ENCODE peak calls at places on chromosome 11, in eight cellular contexts. M, C, I, P, Q, D, U and J are unnamed samples.

GRCh38 chr11:23564370-23564769 is 704.1 kb upstream of the CCDC179 start:
- DNase-seq in U (no peak), C (no peak), M (no peak), D (no peak), I (no peak), P (no peak), Q (no peak), J (no peak)

GRCh38 chr11:68735626-68736025 is 15.7 kb downstream of the TESMIN start:
- DNase-seq in M (no peak), Q (peak), C (no peak), P (no peak), I (no peak), D (no peak), U (no peak), J (no peak)

GRCh38 chr11:17695454-17696441 is 23.6 kb upstream of the MYOD1 start:
- DNase-seq in Q (no peak), D (no peak), C (no peak), I (no peak), U (no peak), P (no peak), M (no peak), J (no peak)

GRCh38 chr11:123494195-123495050 is 64.4 kb downstream of the GRAMD1B start:
- DNase-seq in Q (no peak), M (no peak), I (no peak), D (no peak), P (no peak), U (no peak), C (no peak), J (no peak)

GRCh38 chr11:68256331-68256741 is 15.4 kb downstream of the C11orf24 start:
- DNase-seq in P (no peak), M (no peak), C (no peak), U (no peak), Q (no peak), I (no peak), D (no peak), J (no peak)

GRCh38 chr11:67372993-67373915 is at the start of gene CLCF1:
- DNase-seq in U (no peak), M (no peak), D (peak), C (peak), Q (peak), I (peak), P (no peak), J (no peak)

GRCh38 chr11:121508449-121508848 is 55.7 kb upstream of the SORL1-AS1 start:
- DNase-seq in I (no peak), M (no peak), Q (no peak), C (no peak), P (no peak), D (no peak), U (no peak), J (no peak)

GRCh38 chr11:58394195-58394594 is 12.5 kb downstream of the OR5B3 start:
- DNase-seq in Q (no peak), C (no peak), P (no peak), U (peak), I (no peak), M (no peak), D (no peak), J (peak)

GRCh38 chr11:77547863-77548551 is 41.7 kb upstream of the AQP11 start:
- DNase-seq in M (peak), Q (peak), I (no peak), P (no peak), U (no peak), C (no peak), D (no peak), J (peak)

GRCh38 chr11:79430280-79430679 is 10.6 kb downstream of the TENM4 start:
- DNase-seq in I (no peak), D (no peak), C (no peak), Q (no peak), U (no peak), P (no peak), M (no peak), J (no peak)

DNA sequence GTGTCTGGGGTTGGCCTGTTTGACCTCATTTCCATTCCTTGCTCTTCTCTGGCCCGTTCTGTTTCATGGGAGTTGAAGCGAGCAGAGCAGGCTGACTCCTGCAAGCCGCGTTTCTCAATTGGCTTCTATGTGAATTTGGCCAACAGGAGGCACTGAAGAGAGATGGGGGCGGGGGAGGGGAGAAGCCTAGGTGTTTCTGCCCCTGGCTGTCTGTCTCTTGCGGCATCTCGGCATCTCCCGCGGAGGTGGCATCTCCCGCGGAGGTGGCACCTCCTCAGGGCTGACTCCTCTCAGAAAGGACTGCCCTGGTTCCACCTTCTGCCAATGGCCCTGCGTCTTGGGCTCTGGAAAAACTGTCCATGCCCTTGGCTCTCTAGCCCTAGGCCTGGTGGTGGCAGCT is 125.6 kb upstream of the CSNK2A3 start:
- DNase-seq in U (no peak), C (no peak), M (no peak), D (no peak), P (no peak), Q (no peak), I (no peak), J (no peak)
- TF ChIP-seq CTCF in U (no peak), C (no peak), M (no peak), D (no peak), P (no peak), Q (no peak), I (no peak), J (no peak)

DNA sequence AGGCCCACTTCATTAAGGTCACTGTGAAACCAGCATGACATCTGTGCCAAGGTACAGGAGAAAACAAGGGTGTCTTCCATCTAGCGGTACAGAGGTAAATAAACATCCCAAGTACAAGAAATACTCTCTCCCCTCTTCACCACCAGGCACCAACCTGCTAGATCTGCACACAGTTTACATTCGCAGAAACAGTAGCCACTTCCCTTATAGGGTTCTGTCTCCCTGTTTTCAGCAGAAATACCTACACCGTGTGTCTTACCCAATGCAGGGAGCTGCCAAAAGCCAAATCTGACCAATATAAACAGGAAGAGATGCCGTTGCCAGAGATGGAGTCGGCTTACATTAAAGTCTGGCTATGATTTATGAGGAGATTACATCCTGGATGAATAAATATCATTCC is 1.2 kb downstream of the SCN4B start:
- DNase-seq in Q (no peak), M (no peak), I (no peak), P (no peak), D (no peak), U (no peak), C (no peak), J (no peak)
- H3K4me3 ChIP-seq in Q (no peak), M (no peak), I (no peak), P (peak), D (no peak), U (no peak), C (peak), J (no peak)

DNA sequence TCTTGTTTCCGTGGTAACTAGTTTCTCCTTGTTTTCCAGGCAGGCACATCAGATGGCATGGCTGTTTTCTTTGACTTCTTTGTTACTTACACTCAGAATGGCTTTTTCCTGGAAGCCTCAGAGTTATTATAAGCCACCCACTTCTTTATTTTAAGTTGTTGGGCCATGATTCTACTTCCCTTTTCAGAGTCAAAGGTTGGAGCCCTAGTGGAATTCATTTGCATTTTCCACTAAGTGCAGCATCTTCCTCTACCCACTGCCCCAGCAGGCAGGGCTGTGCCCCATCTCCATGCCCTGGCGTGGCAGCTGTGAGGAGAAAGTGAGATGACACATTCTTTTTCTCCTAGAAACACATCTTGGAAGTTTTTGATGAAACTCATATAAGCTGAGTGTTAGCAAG is 95.0 kb downstream of the PRR5L start:
- DNase-seq in P (no peak), D (no peak), Q (peak), I (no peak), U (no peak), C (no peak), M (no peak), J (no peak)
- TF ChIP-seq CTCF in P (no peak), D (no peak), Q (no peak), I (no peak), U (no peak), C (no peak), M (no peak), J (no peak)

GRCh38 chr11:82972103-82972502 is 70.6 kb downstream of the DDIAS start:
- DNase-seq in M (no peak), P (no peak), Q (no peak), U (no peak), C (no peak), D (no peak), I (no peak), J (no peak)

GRCh38 chr11:82978422-82979099 is 77.0 kb downstream of the DDIAS start:
- DNase-seq in P (no peak), Q (no peak), C (no peak), U (peak), D (no peak), M (no peak), I (no peak), J (peak)

GRCh38 chr11:82974135-82974534 is 72.6 kb downstream of the DDIAS start:
- DNase-seq in I (no peak), P (no peak), C (no peak), M (no peak), U (no peak), D (no peak), Q (no peak), J (no peak)

GRCh38 chr11:82976786-82977185 is 75.2 kb downstream of the DDIAS start:
- DNase-seq in C (no peak), P (no peak), U (no peak), D (no peak), I (no peak), Q (no peak), M (no peak), J (no peak)

DNA sequence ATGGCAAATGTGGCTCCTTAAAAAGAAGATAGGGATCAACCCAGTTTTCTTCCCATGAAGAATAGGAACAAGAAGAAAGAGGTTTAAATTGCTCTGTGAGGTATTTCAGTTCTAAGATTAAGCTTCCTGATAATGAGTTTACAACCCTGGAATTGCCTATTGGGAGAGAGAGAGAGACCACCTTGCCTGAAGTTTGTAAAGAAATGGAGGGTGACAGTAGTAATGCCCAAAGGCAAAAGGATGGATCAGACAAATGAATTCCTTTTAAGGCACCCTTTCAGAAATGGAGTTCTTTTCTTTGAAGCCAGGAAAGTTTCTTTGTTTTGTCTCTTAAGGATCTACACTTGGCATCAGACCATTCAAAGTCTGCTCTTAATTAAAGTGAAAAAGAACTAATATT is 74.3 kb downstream of the DDIAS start:
- DNase-seq in M (no peak), I (no peak), D (no peak), U (no peak), Q (no peak), C (no peak), P (no peak), J (no peak)
- H3K4me3 ChIP-seq in M (no peak), I (no peak), D (no peak), U (no peak), Q (no peak), C (no peak), P (no peak), J (no peak)